ENCODE peak calls at places on chromosomes 16 and 17, in seven cellular contexts. N is head of caudate nucleus, J is right cardiac atrium, K is HCEC 1CT, C is AML-193, X is PC-3, Y is astrocyte of the spinal cord. Z is an unnamed sample.

GRCh38 chr16:74771656-74772315 is 2.8 kb downstream of the FA2H start:
- DNase-seq in N (no peak), J (no peak), K (no peak), C (no peak), X (no peak), Y (no peak), Z (no peak)

GRCh38 chr16:87657621-87658192 is 55.4 kb downstream of the JPH3 start:
- DNase-seq in N (no peak), J (no peak), K (no peak), C (no peak), X (peak; percentile 42), Y (no peak), Z (no peak)

GRCh38 chr17:80504671-80505413 is 28.4 kb upstream of the NPTX1 start:
- DNase-seq in N (no peak), J (no peak), K (no peak), C (no peak), X (no peak), Y (peak; percentile 78), Z (no peak)

GRCh38 chr17:63752707-63753106 is 11.1 kb upstream of the STRADA start:
- DNase-seq in N (no peak), J (no peak), K (no peak), C (no peak), X (no peak), Y (no peak), Z (no peak)

GRCh38 chr16:50269061-50269705 is 2.8 kb downstream of the ADCY7 start:
- DNase-seq in N (no peak), J (peak; percentile 53), K (no peak), C (no peak), X (no peak), Y (no peak), Z (no peak)

GRCh38 chr16:4676826-4677225 is 16.5 kb upstream of the NUDT16L1 start:
- DNase-seq in N (no peak), J (peak; percentile 84), K (no peak), C (no peak), X (no peak), Y (no peak), Z (no peak)

GRCh38 chr17:75878174-75878998 is at the start of gene TRIM47:
- DNase-seq in N (peak; percentile 60), J (peak; percentile 93), K (peak; percentile 41), C (no peak), X (peak; percentile 74), Y (peak; percentile 56), Z (peak; percentile 83)

GRCh38 chr16:56997264-56997663 is 7.9 kb downstream of the NLRC5 start:
- DNase-seq in N (no peak), J (no peak), K (no peak), C (no peak), X (no peak), Y (no peak), Z (no peak)

GRCh38 chr16:66517586-66518263 is 32.2 kb downstream of the TK2 start:
- DNase-seq in N (no peak), J (peak; percentile 80), K (no peak), C (no peak), X (no peak), Y (no peak), Z (no peak)

GRCh38 chr17:57852041-57852954 is 2.5 kb upstream of the MRPS23 start:
- DNase-seq in N (no peak), J (no peak), K (no peak), C (no peak), X (no peak), Y (no peak), Z (no peak)

GRCh38 chr17:31558748-31559646 is 167.5 kb downstream of the RAB11FIP4 start:
- DNase-seq in N (peak; percentile 58), J (peak; percentile 91), K (peak; percentile 84), C (peak; percentile 18), X (peak; percentile 64), Y (peak; percentile 78), Z (peak; percentile 88)

GRCh38 chr16:6207124-6207523 is 1109.5 kb upstream of the EEF2KMT start:
- DNase-seq in N (no peak), J (no peak), K (no peak), C (no peak), X (no peak), Y (no peak), Z (no peak)

GRCh38 chr17:74603032-74603635 is 11.1 kb upstream of the CD300LD start:
- DNase-seq in N (no peak), J (no peak), K (no peak), C (no peak), X (no peak), Y (no peak), Z (no peak)

GRCh38 chr16:13958438-13958837 is 38.5 kb downstream of the ERCC4 start:
- DNase-seq in N (no peak), J (no peak), K (no peak), C (no peak), X (no peak), Y (no peak), Z (peak; percentile 23)

GRCh38 chr16:3748307-3748706 is 31.0 kb upstream of the TRAP1 start:
- DNase-seq in N (no peak), J (no peak), K (no peak), C (no peak), X (no peak), Y (no peak), Z (no peak)

GRCh38 chr17:80177986-80178590 is 8.3 kb downstream of the CARD14 start:
- DNase-seq in N (no peak), J (no peak), K (no peak), C (no peak), X (no peak), Y (no peak), Z (no peak)

GRCh38 chr16:88103011-88103410 is 151.8 kb downstream of the BANP start:
- DNase-seq in N (no peak), J (no peak), K (no peak), C (no peak), X (no peak), Y (no peak), Z (no peak)

GRCh38 chr16:78289368-78289767 is 189.9 kb downstream of the WWOX start:
- DNase-seq in N (no peak), J (no peak), K (no peak), C (no peak), X (no peak), Y (no peak), Z (peak; percentile 29)

GRCh38 chr16:77967054-77968035 is 55.0 kb upstream of the CLEC3A start:
- DNase-seq in N (no peak), J (no peak), K (no peak), C (no peak), X (no peak), Y (no peak), Z (no peak)

GRCh38 chr16:27769561-27770222 is 219.7 kb downstream of the KATNIP start:
- DNase-seq in N (no peak), J (peak; percentile 29), K (no peak), C (no peak), X (peak; percentile 7), Y (peak; percentile 94), Z (no peak)

GRCh38 chr17:39939588-39940419 is 12.3 kb downstream of the LRRC3C start:
- DNase-seq in N (no peak), J (no peak), K (peak; percentile 79), C (peak; percentile 63), X (peak; percentile 24), Y (peak; percentile 87), Z (peak; percentile 40)

GRCh38 chr17:12230411-12230810 is 209.7 kb downstream of the MAP2K4 start:
- DNase-seq in N (no peak), J (no peak), K (no peak), C (no peak), X (no peak), Y (no peak), Z (no peak)

GRCh38 chr17:57760001-57760400 is 14.9 kb upstream of the CCDC182 start:
- DNase-seq in N (no peak), J (no peak), K (no peak), C (no peak), X (no peak), Y (no peak), Z (no peak)

GRCh38 chr17:57062865-57063264 is 22.2 kb upstream of the AKAP1 start:
- DNase-seq in N (no peak), J (no peak), K (no peak), C (no peak), X (no peak), Y (no peak), Z (no peak)

Z was measured in DMS53.